ENCODE peak calls at places on chromosomes 12 and 14, in four cellular contexts. E is A549, U is prostate gland, Z is OCI-LY7. R is an unnamed sample.

GRCh38 chr12:53984901-53985357 is at the start of gene HOXC10:
- DNase-seq in E (peak), U (no peak), Z (peak), R (no peak)

GRCh38 chr12:119012179-119012578 is 30.8 kb downstream of the SRRM4 start:
- DNase-seq in E (no peak), U (no peak), Z (no peak), R (no peak)

GRCh38 chr12:122862872-122863701 is 27.8 kb downstream of the HIP1R start:
- DNase-seq in E (no peak), U (peak), Z (no peak), R (no peak)

GRCh38 chr14:49909016-49909415 is 16.1 kb downstream of the ARF6 start:
- DNase-seq in E (no peak), U (no peak), Z (no peak), R (no peak)

GRCh38 chr12:75725505-75726120 is 214.2 kb upstream of the KRR1 start:
- DNase-seq in E (peak), U (no peak), Z (no peak), R (no peak)

GRCh38 chr12:27808831-27809230 is 28.8 kb upstream of the MANSC4 start:
- DNase-seq in E (no peak), U (no peak), Z (no peak), R (no peak)

GRCh38 chr12:116620085-116620734 is 61.0 kb downstream of the MAP1LC3B2 start:
- DNase-seq in E (no peak), U (no peak), Z (no peak), R (peak)

GRCh38 chr12:84572186-84572585 is 340.4 kb downstream of the SLC6A15 start:
- DNase-seq in E (no peak), U (no peak), Z (no peak), R (no peak)

GRCh38 chr12:4829793-4830162 is 79.9 kb upstream of the KCNA1 start:
- DNase-seq in E (no peak), U (no peak), Z (peak), R (no peak)

GRCh38 chr12:6182279-6182898 is 17.8 kb upstream of the CD9 start:
- DNase-seq in E (no peak), U (peak), Z (no peak), R (no peak)

GRCh38 chr12:54140958-54141388 is 47.8 kb downstream of the SMUG1 start:
- DNase-seq in E (no peak), U (no peak), Z (no peak), R (no peak)

GRCh38 chr12:37672655-37673260 is 643.8 kb upstream of the ALG10B start:
- DNase-seq in E (no peak), U (no peak), Z (peak), R (no peak)

GRCh38 chr12:14999421-15000047 is 26.7 kb downstream of the PDE6H start:
- DNase-seq in E (no peak), U (peak), Z (no peak), R (no peak)

GRCh38 chr14:64303471-64303917 is 9.3 kb upstream of the ESR2 start:
- DNase-seq in E (peak), U (no peak), Z (peak), R (no peak)

GRCh38 chr14:53855574-53855973 is 101.1 kb downstream of the BMP4 start:
- DNase-seq in E (no peak), U (no peak), Z (no peak), R (no peak)

GRCh38 chr12:9122166-9122609 is 6.5 kb upstream of the A2M start:
- DNase-seq in E (no peak), U (no peak), Z (no peak), R (no peak)

GRCh38 chr12:83097656-83098055 is 410.9 kb downstream of the TMTC2 start:
- DNase-seq in E (no peak), U (no peak), Z (no peak), R (no peak)

GRCh38 chr12:78703820-78704525 is 160.6 kb upstream of the SYT1 start:
- DNase-seq in E (peak), U (no peak), Z (no peak), R (no peak)

GRCh38 chr12:51598156-51598555 is 7.1 kb downstream of the SCN8A start:
- DNase-seq in E (no peak), U (no peak), Z (no peak), R (no peak)

GRCh38 chr12:99985129-99985570 is 414 bp upstream of the ANKS1B start:
- DNase-seq in E (no peak), U (no peak), Z (no peak), R (no peak)

GRCh38 chr12:124479680-124480468 is 87.5 kb downstream of the NCOR2 start:
- DNase-seq in E (no peak), U (no peak), Z (no peak), R (no peak)

GRCh38 chr14:28308727-28309126 is 457.9 kb upstream of the FOXG1 start:
- DNase-seq in E (no peak), U (no peak), Z (no peak), R (no peak)

GRCh38 chr14:49420201-49420600 is 166.0 kb downstream of the RPS29 start:
- DNase-seq in E (no peak), U (no peak), Z (no peak), R (no peak)

GRCh38 chr12:40033260-40033649 is 72.6 kb downstream of the SLC2A13 start:
- DNase-seq in E (no peak), U (no peak), Z (no peak), R (no peak)

GRCh38 chr12:52913424-52913821 is 8.5 kb upstream of the KRT8 start:
- DNase-seq in E (no peak), U (no peak), Z (no peak), R (no peak)

GRCh38 chr14:99169776-99170356 is 102.1 kb downstream of the BCL11B start:
- DNase-seq in E (no peak), U (no peak), Z (no peak), R (no peak)

GRCh38 chr14:21267431-21267845 is 1.8 kb downstream of the HNRNPC start:
- DNase-seq in E (no peak), U (no peak), Z (peak), R (no peak)

GRCh38 chr12:114381177-114381576 is 24.8 kb downstream of the TBX5 start:
- DNase-seq in E (no peak), U (no peak), Z (no peak), R (no peak)

GRCh38 chr12:57614948-57615500 is 3.8 kb downstream of the ARHGEF25 start:
- DNase-seq in E (no peak), U (no peak), Z (no peak), R (no peak)

GRCh38 chr12:13609874-13610273 is 371.5 kb downstream of the GRIN2B start:
- DNase-seq in E (no peak), U (no peak), Z (no peak), R (no peak)

GRCh38 chr12:132596016-132596415 is 14.4 kb downstream of the LRCOL1 start:
- DNase-seq in E (no peak), U (no peak), Z (no peak), R (no peak)

DNA sequence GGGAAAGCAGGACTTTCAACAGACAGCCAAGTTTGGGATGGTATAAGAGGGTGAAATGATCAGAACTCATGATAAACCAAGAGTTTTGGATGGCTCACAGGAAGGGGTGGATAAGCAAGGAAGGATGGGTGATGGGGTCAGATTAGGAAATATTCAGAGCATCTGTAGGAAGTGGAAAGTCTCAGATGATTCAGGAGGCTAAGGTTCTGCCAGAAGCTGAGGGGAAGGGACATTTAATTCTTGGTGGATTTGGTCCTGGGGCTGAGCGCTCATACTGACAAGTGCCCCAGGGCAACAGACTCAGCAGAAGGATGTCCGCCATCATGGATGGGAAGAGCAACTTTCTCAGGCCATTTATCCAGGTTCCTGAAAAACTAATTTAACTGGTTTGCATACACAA is 28.4 kb upstream of the BDKRB2 start:
- DNase-seq in E (no peak), U (no peak), Z (no peak), R (no peak)
- H3K27ac ChIP-seq in E (no peak), U (no peak), Z (no peak), R (no peak)

DNA sequence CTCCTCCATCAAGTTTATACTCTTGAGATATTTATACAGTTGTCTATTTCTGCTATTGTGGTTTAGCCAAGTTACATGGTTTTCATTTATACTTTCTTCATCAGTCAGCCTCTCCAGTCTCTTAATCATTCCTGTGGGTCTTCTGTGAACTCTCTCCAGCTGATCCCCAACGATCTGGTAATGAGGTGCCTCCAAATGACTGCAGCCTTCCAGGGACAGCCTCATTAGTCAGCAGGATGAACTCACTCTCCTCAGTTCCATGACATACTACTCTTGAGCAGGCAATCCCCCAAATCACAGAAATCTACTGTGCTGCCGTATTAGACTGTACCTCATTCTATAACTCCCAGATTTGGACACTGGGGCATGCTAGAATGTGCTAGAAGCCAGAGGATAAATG is 15.3 kb downstream of the AREL1 start:
- DNase-seq in E (no peak), U (no peak), Z (no peak), R (no peak)
- H3K27ac ChIP-seq in E (no peak), U (no peak), Z (no peak), R (no peak)

GRCh38 chr12:131221946-131222249 is 268.2 kb downstream of the ADGRD1 start:
- DNase-seq in E (no peak), U (no peak), Z (no peak), R (no peak)
- H3K27ac ChIP-seq in E (peak), U (no peak), Z (no peak), R (no peak)

GRCh38 chr14:89369656-89370055 is 47.4 kb downstream of the FOXN3 start:
- DNase-seq in E (no peak), U (no peak), Z (no peak), R (no peak)
- H3K27ac ChIP-seq in E (no peak), U (no peak), Z (no peak), R (no peak)

GRCh38 chr12:104604995-104605675 is 148.4 kb downstream of the CHST11 start:
- DNase-seq in E (no peak), U (no peak), Z (no peak), R (no peak)
- H3K27ac ChIP-seq in E (peak), U (peak), Z (peak), R (no peak)